ENCODE peak calls at places on chromosomes 16 and 17, in seven cellular contexts. G is foreskin fibroblast; V is AG04449; S is neuronal stem cell; I is fibroblast of lung; F is CD8-positive, alpha-beta memory T cell; Q is cardiac muscle cell. X is an unnamed sample.

GRCh38 chr17:45739786-45740185 is 44.3 kb upstream of the CRHR1 start:
- DNase-seq in I (no peak), F (no peak), G (no peak), S (no peak), Q (no peak), V (no peak), X (no peak)

GRCh38 chr16:78210305-78210704 is 110.9 kb downstream of the WWOX start:
- DNase-seq in F (no peak), S (no peak), Q (no peak), V (no peak), I (peak), G (no peak), X (no peak)

GRCh38 chr17:28737770-28738679 is 5.8 kb upstream of the TRAF4 start:
- DNase-seq in F (no peak), Q (no peak), S (no peak), I (no peak), V (no peak), G (no peak), X (no peak)

GRCh38 chr16:76500006-76500405 is 222.8 kb downstream of the CNTNAP4 start:
- DNase-seq in Q (no peak), I (no peak), G (no peak), V (no peak), F (no peak), S (no peak), X (no peak)

GRCh38 chr16:877242-878065 is 76.9 kb upstream of the GNG13 start:
- DNase-seq in S (no peak), I (no peak), F (no peak), V (no peak), Q (no peak), G (no peak), X (no peak)

GRCh38 chr17:2423271-2423670 is 22.4 kb upstream of the MNT start:
- DNase-seq in Q (no peak), V (no peak), F (no peak), I (no peak), S (no peak), G (no peak), X (no peak)

GRCh38 chr17:29155235-29155965 is 24.8 kb downstream of the MYO18A start:
- DNase-seq in F (no peak), S (no peak), Q (peak), V (no peak), I (peak), G (peak), X (no peak)

GRCh38 chr16:89764711-89765201 is 43.4 kb downstream of the ZNF276 start:
- DNase-seq in I (no peak), Q (peak), S (no peak), G (no peak), F (peak), V (no peak), X (no peak)

GRCh38 chr17:71966459-71967313 is 154.1 kb upstream of the SOX9 start:
- DNase-seq in I (no peak), S (no peak), F (no peak), V (no peak), Q (no peak), G (no peak), X (no peak)

GRCh38 chr16:89191033-89191900 is 9.1 kb downstream of the SLC22A31 start:
- DNase-seq in S (no peak), Q (no peak), F (no peak), V (no peak), I (no peak), G (no peak), X (no peak)

GRCh38 chr16:81486555-81487061 is 42.0 kb downstream of the CMIP start:
- DNase-seq in G (peak), S (no peak), Q (peak), F (no peak), I (peak), V (no peak), X (peak)

GRCh38 chr17:64216030-64216384 is 47.1 kb downstream of the TEX2 start:
- DNase-seq in F (no peak), I (peak), S (no peak), V (no peak), Q (peak), G (peak), X (no peak)

GRCh38 chr17:44911133-44912001 is 3.9 kb downstream of the GFAP start:
- DNase-seq in Q (peak), I (peak), V (no peak), S (peak), G (peak), F (peak), X (no peak)

GRCh38 chr17:170130-170654 is 11.3 kb downstream of the DOC2B start:
- DNase-seq in F (no peak), I (no peak), Q (no peak), V (no peak), G (no peak), S (no peak), X (no peak)

GRCh38 chr16:78639775-78640174 is 540.3 kb downstream of the WWOX start:
- DNase-seq in V (no peak), S (no peak), G (no peak), I (no peak), Q (no peak), F (no peak), X (no peak)

GRCh38 chr17:80437532-80437931 is 22.6 kb downstream of the ENDOV start:
- DNase-seq in V (no peak), I (no peak), S (no peak), F (no peak), Q (no peak), G (no peak), X (no peak)
- H3K4me3 ChIP-seq in V (no peak), I (no peak), S (no peak), F (no peak), Q (no peak), G (no peak), X (no peak)

GRCh38 chr17:49224198-49224996 is 6.2 kb downstream of the PHOSPHO1 start:
- DNase-seq in V (no peak), F (peak), G (peak), I (no peak), Q (no peak), S (no peak), X (no peak)
- H3K4me3 ChIP-seq in V (no peak), F (peak), G (no peak), I (no peak), Q (peak), S (no peak), X (no peak)

GRCh38 chr17:65523853-65524664 is 37.4 kb downstream of the AXIN2 start:
- DNase-seq in Q (peak), V (no peak), I (no peak), F (no peak), G (no peak), S (no peak), X (no peak)
- H3K4me3 ChIP-seq in Q (no peak), V (no peak), I (no peak), F (no peak), G (no peak), S (no peak), X (no peak)

GRCh38 chr16:85989863-85990643 is 91.1 kb downstream of the IRF8 start:
- DNase-seq in F (no peak), G (no peak), S (no peak), I (no peak), V (no peak), Q (no peak), X (no peak)
- H3K4me3 ChIP-seq in F (no peak), G (no peak), S (no peak), I (no peak), V (no peak), Q (no peak), X (no peak)

DNA sequence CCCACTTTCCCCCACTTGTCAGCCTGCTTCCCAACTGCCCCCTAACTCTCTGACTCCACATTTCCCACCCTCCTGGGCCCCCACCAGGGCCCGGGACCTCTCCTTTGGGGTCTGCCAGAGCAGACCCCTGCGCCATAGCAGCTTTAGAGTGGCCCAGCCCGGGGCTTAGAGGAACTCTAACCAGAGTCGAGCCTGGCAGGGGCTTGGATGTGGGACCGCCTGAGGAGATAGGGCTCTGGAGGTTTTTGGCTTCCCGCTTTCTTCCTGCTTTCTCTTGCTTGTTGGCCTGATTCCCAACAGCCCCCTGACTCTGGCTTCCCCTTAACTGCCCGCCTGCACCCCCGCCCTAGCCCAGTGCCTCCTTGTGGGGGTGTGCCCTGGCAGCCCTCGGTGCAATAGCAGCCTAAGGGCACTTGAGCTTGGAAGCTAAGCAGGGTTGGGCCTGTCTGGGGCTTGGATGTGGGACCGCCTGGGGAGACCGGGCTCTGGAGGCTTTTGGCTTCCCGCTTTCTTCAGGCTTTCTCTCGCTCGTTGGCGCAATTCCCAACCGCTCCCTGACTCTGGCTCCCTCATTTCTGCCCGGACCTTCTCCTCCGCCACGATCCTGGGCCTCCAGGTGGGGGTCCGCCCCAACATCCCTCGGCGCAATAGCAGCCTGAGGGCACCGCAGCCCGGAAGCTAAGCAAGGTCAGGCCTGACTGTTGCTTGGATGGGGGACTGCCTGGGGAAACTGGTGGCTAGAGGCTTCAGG is 2292.0 kb downstream of the TP53TG3F start:
- DNase-seq in S (no peak), I (no peak), Q (no peak), F (no peak), V (no peak), G (no peak), X (no peak)
- H3K4me3 ChIP-seq in S (no peak), I (no peak), Q (no peak), F (no peak), V (no peak), G (no peak), X (no peak)

GRCh38 chr16:56517206-56517605 is 2.6 kb downstream of the BBS2 start:
- DNase-seq in V (no peak), Q (no peak), G (no peak), S (no peak), I (no peak), F (no peak), X (no peak)
- H3K4me3 ChIP-seq in V (no peak), Q (no peak), G (no peak), S (no peak), I (no peak), F (no peak), X (no peak)

X was measured in HFF-Myc.